ENCODE peak calls at places on chromosomes 12 and 14, in four cellular contexts. M is HCT116, A is neural progenitor cell, X is GM23338. V is an unnamed sample.

GRCh38 chr14:20976291-20976690 is 13.5 kb upstream of the METTL17 start:
- DNase-seq in X (no peak), A (no peak), M (no peak), V (no peak)

GRCh38 chr12:96814200-96814599 is 92.9 kb upstream of the NEDD1 start:
- DNase-seq in M (no peak), A (no peak), X (no peak), V (peak; percentile 10)

GRCh38 chr14:79294506-79294905 is 916.8 kb downstream of the DIO2 start:
- DNase-seq in A (no peak), M (no peak), X (no peak), V (no peak)

GRCh38 chr14:59428581-59429012 is 36.6 kb downstream of the GPR135 start:
- DNase-seq in M (no peak), A (no peak), X (no peak), V (peak; percentile 75)

GRCh38 chr14:32510815-32511214 is 181.7 kb downstream of the AKAP6 start:
- DNase-seq in X (no peak), M (no peak), A (no peak), V (no peak)

GRCh38 chr12:128914908-128915563 is 61.8 kb downstream of the GLT1D1 start:
- DNase-seq in M (no peak), A (no peak), X (no peak), V (no peak)

GRCh38 chr14:102708494-102708893 is 68.8 kb upstream of the TRAF3 start:
- DNase-seq in A (no peak), M (no peak), X (no peak), V (no peak)

GRCh38 chr12:25518512-25518911 is 34.6 kb downstream of the LMNTD1 start:
- DNase-seq in A (no peak), M (no peak), X (no peak), V (peak; percentile 55)

GRCh38 chr12:57127710-57128518 is at the start of gene LRP1:
- DNase-seq in M (peak; percentile 67), A (peak; percentile 91), X (peak; percentile 86), V (peak; percentile 91)

GRCh38 chr12:114913871-114914801 is 230.2 kb upstream of the TBX3 start:
- DNase-seq in X (no peak), A (peak; percentile 65), M (peak; percentile 38), V (peak; percentile 76)

GRCh38 chr12:14284189-14284722 is 81.2 kb upstream of the ATF7IP start:
- DNase-seq in M (no peak), A (peak; percentile 24), X (peak; percentile 46), V (no peak)

GRCh38 chr14:101055106-101055662 is 151.7 kb upstream of the RTL1 start:
- DNase-seq in A (no peak), X (no peak), M (no peak), V (no peak)

GRCh38 chr14:96206461-96206860 is 1.8 kb downstream of the BDKRB2 start:
- DNase-seq in M (no peak), X (no peak), A (no peak), V (no peak)

GRCh38 chr12:121996050-121996944 is 25.4 kb upstream of the BCL7A start:
- DNase-seq in A (no peak), M (no peak), X (no peak), V (no peak)

GRCh38 chr14:87233806-87234384 is 759.1 kb downstream of the GALC start:
- DNase-seq in A (no peak), X (no peak), M (no peak), V (no peak)

GRCh38 chr12:2418579-2418978 is 365.8 kb downstream of the CACNA1C start:
- DNase-seq in M (no peak), A (no peak), X (no peak), V (no peak)

GRCh38 chr12:51415931-51416330 is 8.7 kb upstream of the SLC4A8 start:
- DNase-seq in A (no peak), X (no peak), M (no peak), V (peak; percentile 28)

GRCh38 chr14:24441904-24442239 is 704 bp downstream of the SDR39U1 start:
- DNase-seq in M (no peak), A (no peak), X (peak; percentile 64), V (peak; percentile 80)

GRCh38 chr12:116619246-116619645 is 60.1 kb downstream of the MAP1LC3B2 start:
- DNase-seq in X (no peak), M (no peak), A (no peak), V (no peak)

GRCh38 chr12:68036642-68037041 is 47.4 kb downstream of the IFNG-AS1 start:
- DNase-seq in X (no peak), M (no peak), A (no peak), V (no peak)

GRCh38 chr12:31715283-31715825 is 13.5 kb downstream of the AMN1 start:
- DNase-seq in A (no peak), X (peak; percentile 17), M (no peak), V (no peak)

GRCh38 chr12:107536613-107537012 is 149.0 kb upstream of the PWP1 start:
- DNase-seq in M (no peak), X (no peak), A (no peak), V (no peak)

GRCh38 chr12:27330846-27331245 is 1.8 kb upstream of the BMAL2 start:
- DNase-seq in A (no peak), M (no peak), X (no peak), V (peak; percentile 49)

GRCh38 chr12:53984901-53985357 is at the start of gene HOXC10:
- DNase-seq in X (peak; percentile 98), A (peak; percentile 73), M (peak; percentile 93), V (peak; percentile 98)

GRCh38 chr12:93954160-93955112 is 193.9 kb upstream of the PLXNC1 start:
- DNase-seq in X (no peak), A (no peak), M (no peak), V (peak; percentile 88)

GRCh38 chr12:123431951-123432886 is 4.3 kb downstream of the RILPL2 start:
- DNase-seq in M (no peak), A (no peak), X (no peak), V (peak; percentile 35)

GRCh38 chr14:68307769-68308168 is 485.1 kb downstream of the ZFP36L1 start:
- DNase-seq in M (no peak), A (no peak), X (no peak), V (peak; percentile 48)

GRCh38 chr12:124466200-124467128 is 100.9 kb downstream of the NCOR2 start:
- DNase-seq in X (no peak), A (no peak), M (no peak), V (peak; percentile 45)

GRCh38 chr14:31913370-31913769 is 163.7 kb upstream of the ARHGAP5 start:
- DNase-seq in X (no peak), M (no peak), A (no peak), V (no peak)

GRCh38 chr14:37565550-37565949 is 29.5 kb downstream of the FOXA1 start:
- DNase-seq in A (peak; percentile 35), X (peak; percentile 62), M (no peak), V (no peak)

GRCh38 chr12:48988030-48988649 is 10.0 kb downstream of the WNT1 start:
- DNase-seq in M (no peak), A (peak; percentile 87), X (peak; percentile 89), V (peak; percentile 57)

GRCh38 chr14:104344815-104345214 is 206.4 kb downstream of the KIF26A start:
- DNase-seq in X (no peak), M (no peak), A (no peak), V (no peak)

GRCh38 chr14:99273025-99273723 is 1.2 kb upstream of the BCL11B start:
- DNase-seq in X (peak; percentile 73), M (no peak), A (peak; percentile 68), V (peak; percentile 18)

GRCh38 chr14:29463727-29464370 is 463.8 kb downstream of the PRKD1 start:
- DNase-seq in X (peak; percentile 20), M (no peak), A (peak; percentile 24), V (peak; percentile 24)

GRCh38 chr14:23285530-23286019 is 357 bp downstream of the HOMEZ start:
- DNase-seq in A (no peak), X (peak; percentile 37), M (no peak), V (peak; percentile 42)

GRCh38 chr14:23286904-23287479 is 1.1 kb upstream of the HOMEZ start:
- DNase-seq in M (no peak), A (no peak), X (no peak), V (peak; percentile 41)

GRCh38 chr14:23284654-23285529 is 1.0 kb downstream of the HOMEZ start:
- DNase-seq in X (no peak), M (no peak), A (no peak), V (peak; percentile 51)

GRCh38 chr14:23281247-23281646 is 4.7 kb downstream of the HOMEZ start:
- DNase-seq in A (no peak), X (no peak), M (no peak), V (no peak)

DNA sequence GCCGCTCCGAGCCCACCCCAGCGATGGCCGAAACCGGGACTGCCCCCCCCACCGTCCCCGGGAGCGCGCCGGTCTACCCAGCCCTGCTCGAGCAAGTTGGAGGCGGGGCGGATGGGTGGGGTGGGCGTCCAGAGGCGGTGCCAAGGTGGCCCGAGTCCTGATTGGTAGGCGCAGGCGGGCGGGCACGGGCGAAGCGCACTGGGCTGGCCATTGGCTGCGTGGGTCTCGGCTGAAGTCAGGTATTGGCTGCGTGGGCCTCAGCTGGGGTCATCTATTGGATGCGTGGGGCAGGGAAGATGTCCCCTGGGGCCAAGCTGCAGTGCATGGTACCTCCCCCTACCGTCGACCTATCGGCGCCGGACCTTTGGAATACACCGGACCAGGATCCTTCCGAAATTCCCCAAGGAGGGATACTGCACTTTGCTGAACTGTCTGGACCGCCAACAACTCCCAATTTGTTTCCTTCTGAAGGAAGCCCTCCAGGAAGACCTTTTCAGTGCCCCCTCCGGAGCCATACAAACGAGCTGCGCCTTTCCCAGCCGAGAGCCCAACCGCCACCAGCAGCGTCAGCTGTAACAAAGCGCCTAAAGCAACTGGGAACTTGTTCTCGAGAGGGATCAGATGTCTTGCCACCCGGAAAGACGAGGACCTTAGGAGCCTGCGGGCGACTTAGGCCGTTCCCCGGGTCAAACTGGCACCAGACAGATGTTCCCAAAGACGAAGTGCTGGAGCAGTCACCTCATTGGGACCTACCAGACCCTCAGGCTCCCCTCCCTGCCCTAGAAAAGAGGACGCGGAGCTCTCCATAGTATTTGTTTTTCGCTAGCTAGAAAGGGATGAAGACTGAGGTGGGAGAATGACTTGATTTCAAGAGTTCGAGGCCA is at the start of gene HOMEZ:
- DNase-seq in M (peak; percentile 92), X (peak; percentile 98), A (peak; percentile 98), V (peak; percentile 100)
- TF ChIP-seq EZH2 in M (no peak), X (no peak), A (no peak), V (no peak)

DNA sequence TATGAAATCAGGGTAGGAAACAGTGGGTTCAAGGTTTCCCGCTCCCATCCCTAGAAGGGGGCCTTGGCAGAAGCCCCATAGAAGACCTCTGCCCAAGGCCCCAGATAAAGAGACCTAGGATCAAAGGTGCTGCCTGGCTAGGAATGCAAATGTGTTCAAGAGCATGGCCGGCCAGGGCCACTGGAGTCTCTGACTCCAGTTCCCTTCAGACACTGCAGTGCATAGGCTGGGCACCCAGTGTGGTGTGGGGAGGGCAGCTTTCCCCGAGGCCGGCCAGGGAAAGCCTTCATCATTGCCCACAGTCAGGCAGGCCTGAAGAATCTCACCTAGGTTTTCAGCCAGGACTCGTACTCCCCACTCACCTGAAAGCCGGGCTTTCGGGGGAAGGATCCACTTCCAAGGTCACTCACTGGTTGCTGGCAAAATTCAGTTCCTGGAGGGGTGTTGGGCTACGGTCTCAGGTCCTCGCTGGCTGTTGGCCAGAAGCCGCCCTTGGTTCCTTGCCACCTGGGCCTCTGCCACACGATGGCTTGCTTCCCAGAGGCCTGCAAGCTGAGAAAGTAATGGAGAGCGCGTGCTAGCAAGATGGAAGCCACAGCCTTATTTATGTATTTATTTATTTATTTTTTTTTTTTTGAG is 9.7 kb upstream of the PEBP1 start:
- DNase-seq in X (no peak), A (no peak), M (no peak), V (no peak)
- H2AFZ ChIP-seq in X (no peak overlapping the region), A (no peak overlapping the region), M (no peak overlapping the region), V (no peak overlapping the region)

GRCh38 chr12:120960657-120961056 is 17.7 kb upstream of the HNF1A start:
- DNase-seq in M (no peak), X (no peak), A (no peak), V (no peak)
- TF ChIP-seq EZH2phosphoT487 in M (no peak), X (no peak), A (no peak), V (no peak)

GRCh38 chr14:69484444-69485113 is at the start of gene PLEKHD1:
- DNase-seq in M (peak; percentile 18), X (peak; percentile 79), A (peak; percentile 80), V (peak; percentile 13)
- TF ChIP-seq EZH2 in M (no peak), X (no peak), A (peak; percentile 20), V (no peak)

V was measured in GM23248.